ENCODE peak calls at places on chromosomes 12 and 14, in four cellular contexts. Y is H9, N is H1, X is mesendoderm. R is an unnamed sample.

GRCh38 chr12:70415987-70416386 is 49.9 kb downstream of the KCNMB4 start:
- DNase-seq in N (no peak), X (no peak), Y (no peak), R (no peak)

GRCh38 chr12:128804762-128805161 is 19.0 kb downstream of the SLC15A4 start:
- DNase-seq in N (no peak), Y (no peak), X (no peak), R (no peak)

GRCh38 chr12:115049617-115050016 is 365.6 kb upstream of the TBX3 start:
- DNase-seq in X (peak), N (no peak), Y (no peak), R (peak)

GRCh38 chr12:24373004-24373403 is 423.5 kb upstream of the SOX5 start:
- DNase-seq in X (no peak), N (no peak), Y (no peak), R (peak)

GRCh38 chr12:50925342-50925651 is 27.0 kb upstream of the HIGD1C start:
- DNase-seq in X (no peak), N (no peak), Y (peak), R (no peak)

GRCh38 chr12:64583395-64584172 is 26.7 kb upstream of the RASSF3 start:
- DNase-seq in Y (no peak), X (no peak), N (no peak), R (peak)

GRCh38 chr12:39071611-39072010 is 166.2 kb upstream of the CPNE8 start:
- DNase-seq in Y (no peak), X (no peak), N (no peak), R (no peak)

GRCh38 chr14:94575730-94576585 is 5.3 kb upstream of the SERPINA5 start:
- DNase-seq in Y (no peak), X (no peak), N (no peak), R (peak)

GRCh38 chr12:50059440-50060119 is 2.2 kb downstream of the ASIC1 start:
- DNase-seq in N (no peak), X (no peak), Y (no peak), R (peak)

GRCh38 chr12:91211869-91212268 is 29.3 kb upstream of the DCN start:
- DNase-seq in Y (no peak), X (no peak), N (no peak), R (peak)

GRCh38 chr12:89192419-89192818 is 159.9 kb downstream of the DUSP6 start:
- DNase-seq in Y (no peak), N (no peak), X (no peak), R (peak)

GRCh38 chr14:101126376-101127130 is 223.0 kb upstream of the RTL1 start:
- DNase-seq in Y (no peak), X (no peak), N (no peak), R (no peak)

GRCh38 chr14:50860478-50861086 is 11.3 kb upstream of the ABHD12B start:
- DNase-seq in Y (peak), X (peak), N (peak), R (peak)

GRCh38 chr12:33180921-33181320 is 258.7 kb downstream of the SYT10 start:
- DNase-seq in X (peak), N (no peak), Y (no peak), R (no peak)

GRCh38 chr14:52792097-52792415 is 649 bp upstream of the GNPNAT1 start:
- DNase-seq in N (no peak), X (no peak), Y (no peak), R (no peak)

GRCh38 chr14:33287204-33287603 is 348.5 kb downstream of the NPAS3 start:
- DNase-seq in X (no peak), Y (no peak), N (no peak), R (no peak)

GRCh38 chr12:5456906-5457305 is 25.0 kb downstream of the NTF3 start:
- DNase-seq in Y (no peak), X (peak), N (no peak), R (peak)

GRCh38 chr12:32499048-32499447 is 99.7 kb downstream of the FGD4 start:
- DNase-seq in Y (no peak), X (no peak), N (no peak), R (no peak)

GRCh38 chr14:33916663-33917565 is 34.0 kb downstream of the EGLN3 start:
- DNase-seq in Y (no peak), N (no peak), X (peak), R (no peak)

GRCh38 chr12:10584415-10584814 is 29.0 kb downstream of the MAGOHB start:
- DNase-seq in N (no peak), X (no peak), Y (no peak), R (peak)

GRCh38 chr12:56188786-56189335 is 422 bp downstream of the SMARCC2 start:
- DNase-seq in X (peak), N (peak), Y (peak), R (no peak)

GRCh38 chr12:121499929-121500793 is 80.7 kb downstream of the KDM2B start:
- DNase-seq in Y (peak), N (peak), X (peak), R (peak)

GRCh38 chr12:65603428-65604351 is 220.6 kb upstream of the HMGA2 start:
- DNase-seq in Y (no peak), X (peak), N (no peak), R (peak)

GRCh38 chr14:103828315-103828967 is 18.9 kb downstream of the PPP1R13B start:
- DNase-seq in Y (no peak), N (no peak), X (no peak), R (peak)

GRCh38 chr12:105948331-105948730 is 190.4 kb downstream of the NUAK1 start:
- DNase-seq in X (no peak), N (no peak), Y (no peak), R (peak)

GRCh38 chr14:58281969-58282368 is 16.4 kb upstream of the ARID4A start:
- DNase-seq in N (no peak), Y (no peak), X (no peak), R (no peak)

GRCh38 chr12:39341179-39341578 is 101.7 kb downstream of the KIF21A start:
- DNase-seq in X (no peak), N (no peak), Y (no peak), R (no peak)

GRCh38 chr12:91355150-91356006 is 172.8 kb upstream of the DCN start:
- DNase-seq in Y (peak), X (peak), N (peak), R (peak)

GRCh38 chr12:57583008-57583831 is 7.8 kb upstream of the PIP4K2C start:
- DNase-seq in N (peak), X (peak), Y (peak), R (peak)

GRCh38 chr14:28629328-28630004 is 137.1 kb upstream of the FOXG1 start:
- DNase-seq in X (no peak), N (no peak), Y (no peak), R (no peak)

GRCh38 chr12:98856897-98857540 is 211.9 kb downstream of the APAF1 start:
- DNase-seq in Y (peak), N (peak), X (peak), R (no peak)

GRCh38 chr12:4379410-4379809 is at the start of gene FGF23:
- DNase-seq in X (peak), N (peak), Y (peak), R (peak)

GRCh38 chr12:106732890-106733289 is 41.6 kb upstream of the RIC8B start:
- DNase-seq in Y (no peak), X (no peak), N (no peak), R (no peak)

GRCh38 chr14:94345344-94346072 is 22.4 kb upstream of the SERPINA6 start:
- DNase-seq in N (no peak), X (peak), Y (no peak), R (peak)

GRCh38 chr12:131803995-131804521 is 24.1 kb upstream of the MMP17 start:
- DNase-seq in X (no peak), Y (no peak), N (no peak), R (peak)

GRCh38 chr14:71692496-71692895 is 239.7 kb upstream of the RGS6 start:
- DNase-seq in X (no peak), N (no peak), Y (no peak), R (peak)

GRCh38 chr14:77186911-77187648 is 5.5 kb downstream of the TMEM63C start:
- DNase-seq in N (no peak), Y (no peak), X (peak), R (peak)

GRCh38 chr12:27193854-27194544 is 50.1 kb upstream of the STK38L start:
- DNase-seq in N (no peak), X (peak), Y (no peak), R (peak)

GRCh38 chr14:72558721-72559120 is 335.2 kb downstream of the DPF3 start:
- DNase-seq in N (no peak), Y (no peak), X (peak), R (peak)

GRCh38 chr12:20627001-20627588 is 68.0 kb upstream of the SLCO1C1 start:
- DNase-seq in N (no peak), Y (no peak), X (no peak), R (no peak)
- H4K5ac ChIP-seq in N (no peak), Y (no peak), X (no peak), R (no peak)

DNA sequence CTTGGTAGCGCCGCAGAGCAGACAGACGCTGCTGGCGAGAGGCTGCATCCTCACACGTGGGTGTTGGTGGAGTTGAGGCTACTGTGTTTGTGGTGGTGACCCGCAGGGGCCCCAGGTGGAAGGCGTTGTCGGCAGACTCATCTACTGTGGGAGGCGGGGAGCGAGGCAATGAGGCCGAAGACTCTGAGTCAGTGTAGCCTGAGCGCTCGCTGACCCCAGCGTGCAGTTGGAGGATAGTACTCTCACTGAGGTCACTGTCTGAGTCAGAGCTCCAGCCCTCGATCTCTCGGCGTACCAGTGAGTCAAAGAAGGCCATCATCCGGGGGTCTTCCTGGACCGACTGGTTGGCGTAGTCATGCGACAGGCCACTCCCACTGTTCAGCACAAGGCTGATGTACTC is 76.0 kb upstream of the ACTN1 start:
- DNase-seq in N (no peak), X (no peak), Y (no peak), R (peak)
- H2BK5ac ChIP-seq in N (no peak), X (no peak), Y (no peak), R (peak)

GRCh38 chr12:117046861-117047530 is 52.2 kb downstream of the TESC start:
- DNase-seq in N (no peak), Y (no peak), X (no peak), R (no peak)
- H4K5ac ChIP-seq in N (no peak), Y (no peak), X (no peak), R (no peak)

DNA sequence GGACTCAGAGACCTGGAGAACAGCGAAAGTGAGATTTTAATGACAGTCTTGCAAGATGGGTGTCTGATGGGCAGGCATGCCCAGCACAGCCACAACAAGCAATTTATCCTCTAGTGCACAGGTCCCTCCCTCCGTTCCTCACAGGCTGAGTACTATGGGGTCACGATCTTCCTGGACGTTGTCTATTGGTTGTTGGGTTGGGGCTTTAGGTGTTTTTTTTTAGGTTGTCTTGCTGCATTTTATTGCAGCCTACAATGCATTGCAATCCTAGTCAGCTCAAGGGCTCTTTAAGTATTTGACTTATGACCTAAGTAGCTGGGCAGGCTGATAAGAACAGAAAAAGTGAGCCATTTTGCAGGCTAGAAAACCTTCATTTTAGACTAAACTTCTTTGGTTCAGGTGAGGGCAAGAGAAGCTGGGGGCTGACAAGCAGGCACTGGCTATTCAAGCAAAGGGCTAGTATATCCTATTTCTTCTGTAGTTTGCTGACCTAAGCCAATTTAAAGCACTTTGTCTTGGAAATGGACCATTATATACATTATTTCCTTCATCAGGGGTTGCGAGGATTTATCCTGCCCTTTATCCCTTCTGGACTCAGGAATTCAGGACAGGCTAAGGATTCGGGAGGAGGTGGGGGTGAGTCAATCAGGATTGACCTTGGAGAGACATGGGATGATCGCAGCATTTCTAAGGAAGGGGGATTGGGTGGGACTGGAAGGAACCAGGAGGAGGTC is 6.0 kb downstream of the KRT7 start:
- DNase-seq in N (no peak), Y (no peak), X (no peak), R (no peak)
- H2BK5ac ChIP-seq in N (no peak), Y (no peak), X (no peak), R (no peak)

DNA sequence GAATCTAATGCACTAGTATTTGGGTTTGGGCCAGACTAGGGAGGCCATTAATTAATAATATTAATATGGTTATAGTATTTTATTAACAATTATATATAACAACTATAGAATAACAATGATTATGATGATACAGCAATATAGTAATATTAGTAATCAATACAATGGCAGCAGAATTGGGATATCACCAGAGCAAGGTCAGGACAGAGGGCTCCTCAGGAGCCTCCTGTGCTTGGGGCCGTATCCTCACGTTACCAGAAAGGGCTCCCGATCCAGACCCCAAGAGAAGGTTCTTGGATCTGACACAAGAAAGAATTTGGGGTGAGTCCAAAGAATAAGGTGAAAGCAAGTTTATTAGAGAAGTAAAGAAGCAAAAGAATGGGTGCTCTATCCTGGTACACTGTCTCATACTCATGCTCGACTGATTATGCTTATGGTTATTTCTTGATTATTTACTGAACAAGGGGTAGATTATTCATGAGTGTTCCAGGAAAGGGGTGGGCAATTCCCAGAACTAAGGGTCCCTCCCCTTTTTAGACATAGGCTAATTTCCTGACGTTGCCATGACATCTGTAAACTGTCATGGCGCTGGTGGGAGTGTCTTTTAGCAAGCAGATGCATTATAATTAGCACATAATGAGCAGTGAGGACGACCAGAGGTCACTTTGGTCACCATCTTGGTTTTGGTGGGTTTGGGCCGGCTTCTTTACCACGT is 61.6 kb downstream of the RIN3 start:
- DNase-seq in Y (no peak), N (no peak), X (no peak), R (no peak)
- H4K5ac ChIP-seq in Y (no peak), N (no peak), X (no peak), R (no peak)

DNA sequence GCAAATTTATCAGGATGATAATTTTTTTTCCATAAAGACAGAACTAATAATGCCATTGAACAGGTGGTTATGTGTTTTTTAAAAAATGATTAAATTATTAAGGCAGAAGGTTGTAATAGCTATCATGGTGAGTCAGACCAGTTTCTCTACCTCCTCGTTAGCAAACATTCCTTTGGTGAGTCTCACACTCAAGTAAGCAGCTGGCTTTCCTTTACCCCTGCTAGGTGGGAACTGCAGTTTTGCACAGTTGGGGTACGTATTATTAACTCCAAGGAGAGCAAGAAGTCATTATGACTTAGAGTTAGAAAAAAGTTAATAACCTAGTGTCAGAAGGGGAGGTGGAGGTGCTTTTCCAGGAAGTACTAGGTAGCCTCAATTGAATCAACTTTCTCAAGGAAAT is 165.3 kb downstream of the SNAPC1 start:
- DNase-seq in X (peak), N (no peak), Y (no peak), R (peak)
- H2BK5ac ChIP-seq in X (no peak), N (no peak), Y (no peak), R (peak)

R was measured in IMR-90.